ENCODE peak calls at places on chromosomes 7 and 10, in nine cellular contexts. H is HFFc6; X is activated T-cell treated with anti-CD3 and anti-CD28 coated beads, Interleukin-2, amount 50 U/mL, for 4 hours; C is adrenal gland; V is smooth muscle cell of the brain vasculature; B is choroid plexus epithelial cell; P is heart right ventricle; M is thyroid gland; K is HuH-7.5. I is an unnamed sample.

GRCh38 chr7:1693419-1693990 is 23.4 kb downstream of the ELFN1 start:
- DNase-seq in H (no peak), X (no peak), C (peak; percentile 7), V (no peak), B (no peak), P (no peak), M (no peak), K (no peak), I (no peak)

GRCh38 chr10:86263209-86263608 is 103.4 kb downstream of the GRID1 start:
- DNase-seq in H (no peak), X (no peak), C (no peak), V (no peak), B (no peak), P (no peak), M (no peak), K (no peak), I (no peak)

GRCh38 chr10:18020523-18020922 is 68.8 kb downstream of the SLC39A12 start:
- DNase-seq in H (no peak), X (no peak), C (no peak), V (no peak), B (no peak), P (no peak), M (no peak), K (no peak), I (no peak)

GRCh38 chr7:27346531-27347260 is 104.1 kb downstream of the EVX1 start:
- DNase-seq in H (peak; percentile 97), X (no peak), C (peak; percentile 75), V (no peak), B (peak; percentile 39), P (peak; percentile 7), M (peak; percentile 17), K (peak; percentile 49), I (peak; percentile 91)

GRCh38 chr10:14926722-14927416 is 27.0 kb downstream of the DCLRE1C start:
- DNase-seq in H (no peak), X (no peak), C (no peak), V (no peak), B (no peak), P (no peak), M (no peak), K (no peak), I (no peak)

GRCh38 chr10:100670828-100671479 is 74.4 kb upstream of the PAX2 start:
- DNase-seq in H (no peak), X (peak; percentile 49), C (no peak), V (no peak), B (peak; percentile 3), P (no peak), M (no peak), K (peak; percentile 74), I (peak; percentile 35)

GRCh38 chr10:5470062-5470751 is 29.2 kb downstream of the CALML5 start:
- DNase-seq in H (no peak), X (no peak), C (no peak), V (no peak), B (no peak), P (no peak), M (no peak), K (no peak), I (no peak)

GRCh38 chr7:17043012-17043877 is 161.5 kb upstream of the AGR3 start:
- DNase-seq in H (peak; percentile 66), X (no peak), C (no peak), V (no peak), B (peak; percentile 61), P (no peak), M (no peak), K (no peak), I (no peak)

GRCh38 chr10:74189999-74190421 is 39.0 kb downstream of the ADK start:
- DNase-seq in H (peak; percentile 98), X (no peak), C (no peak), V (peak; percentile 45), B (peak; percentile 94), P (no peak), M (peak; percentile 71), K (no peak), I (peak; percentile 79)

GRCh38 chr10:51607436-51607835 is 92.0 kb downstream of the CSTF2T start:
- DNase-seq in H (no peak), X (no peak), C (no peak), V (no peak), B (no peak), P (no peak), M (no peak), K (no peak), I (no peak)

GRCh38 chr7:74173491-74173865 is 678 bp upstream of the EIF4H start:
- DNase-seq in H (no peak), X (no peak), C (no peak), V (no peak), B (no peak), P (no peak), M (no peak), K (no peak), I (no peak)

GRCh38 chr10:102714621-102715455 is at the start of gene SFXN2:
- DNase-seq in H (no peak), X (peak; percentile 44), C (no peak), V (no peak), B (no peak), P (peak; percentile 38), M (peak; percentile 69), K (no peak), I (no peak)

GRCh38 chr7:100677308-100678095 is 4.0 kb downstream of the GNB2 start:
- DNase-seq in H (no peak), X (no peak), C (no peak), V (no peak), B (no peak), P (no peak), M (no peak), K (no peak), I (no peak)

GRCh38 chr10:89392974-89393373 is 551 bp downstream of the IFIT1 start:
- DNase-seq in H (peak; percentile 60), X (no peak), C (peak; percentile 45), V (no peak), B (peak; percentile 97), P (no peak), M (no peak), K (no peak), I (peak; percentile 57)

GRCh38 chr7:26156454-26157365 is 4.7 kb downstream of the NFE2L3 start:
- DNase-seq in H (peak; percentile 85), X (peak; percentile 45), C (no peak), V (peak; percentile 57), B (peak; percentile 97), P (no peak), M (no peak), K (no peak), I (peak; percentile 98)

GRCh38 chr10:22002531-22003110 is 909 bp downstream of the DNAJC1 start:
- DNase-seq in H (peak; percentile 21), X (no peak), C (no peak), V (no peak), B (peak; percentile 77), P (no peak), M (no peak), K (no peak), I (peak; percentile 49)

GRCh38 chr7:1054438-1055083 is 10.2 kb downstream of the GPR146 start:
- DNase-seq in H (no peak), X (no peak), C (no peak), V (no peak), B (peak; percentile 24), P (peak; percentile 40), M (peak; percentile 86), K (no peak), I (no peak)

GRCh38 chr10:69807122-69807521 is 5.4 kb downstream of the COL13A1 start:
- DNase-seq in H (peak; percentile 82), X (no peak), C (no peak), V (no peak), B (peak; percentile 61), P (no peak), M (no peak), K (no peak), I (peak; percentile 83)

GRCh38 chr7:452230-452751 is 67.4 kb downstream of the PDGFA start:
- DNase-seq in H (no peak), X (no peak), C (no peak), V (no peak), B (peak; percentile 79), P (no peak), M (no peak), K (no peak), I (no peak)

GRCh38 chr10:14360951-14361350 is 30.2 kb upstream of the FRMD4A start:
- DNase-seq in H (no peak), X (no peak), C (no peak), V (no peak), B (no peak), P (no peak), M (no peak), K (no peak), I (no peak)

GRCh38 chr7:156903232-156903909 is 10.4 kb upstream of the LMBR1 start:
- DNase-seq in H (no peak), X (peak; percentile 22), C (peak; percentile 82), V (no peak), B (peak; percentile 75), P (peak; percentile 69), M (peak; percentile 60), K (no peak), I (no peak)

GRCh38 chr10:43852644-43853214 is 204.0 kb upstream of the ZNF32 start:
- DNase-seq in H (no peak), X (no peak), C (no peak), V (no peak), B (no peak), P (no peak), M (no peak), K (no peak), I (no peak)

GRCh38 chr7:135855836-135856235 is 107.2 kb upstream of the FAM180A start:
- DNase-seq in H (peak; percentile 53), X (no peak), C (no peak), V (no peak), B (no peak), P (no peak), M (no peak), K (no peak), I (no peak)

GRCh38 chr10:13990918-13991317 is 339.8 kb downstream of the FRMD4A start:
- DNase-seq in H (peak; percentile 52), X (no peak), C (no peak), V (peak; percentile 52), B (peak; percentile 42), P (peak; percentile 31), M (peak; percentile 19), K (no peak), I (no peak)

GRCh38 chr10:129784891-129785290 is 179.2 kb downstream of the EBF3 start:
- DNase-seq in H (no peak), X (no peak), C (no peak), V (no peak), B (no peak), P (no peak), M (no peak), K (no peak), I (no peak)

GRCh38 chr10:129096340-129096984 is 370.6 kb upstream of the MGMT start:
- DNase-seq in H (peak; percentile 1), X (no peak), C (peak; percentile 49), V (peak; percentile 73), B (peak; percentile 93), P (peak; percentile 21), M (no peak), K (no peak), I (no peak)

GRCh38 chr10:110399163-110400094 is 94.7 kb upstream of the SMNDC1 start:
- DNase-seq in H (peak; percentile 97), X (no peak), C (peak; percentile 69), V (peak; percentile 78), B (peak; percentile 99), P (peak; percentile 47), M (no peak), K (no peak), I (peak; percentile 98)

GRCh38 chr7:936131-937054 is 18.1 kb downstream of the ADAP1 start:
- DNase-seq in H (no peak), X (no peak), C (no peak), V (no peak), B (peak; percentile 68), P (no peak), M (no peak), K (no peak), I (peak; percentile 85)

GRCh38 chr10:107914450-107915276 is 750.2 kb upstream of the SORCS1 start:
- DNase-seq in H (no peak), X (no peak), C (no peak), V (no peak), B (no peak), P (no peak), M (no peak), K (peak; percentile 11), I (no peak)

GRCh38 chr7:139798221-139798620 is 20.4 kb upstream of the HIPK2 start:
- DNase-seq in H (no peak), X (no peak), C (no peak), V (no peak), B (no peak), P (no peak), M (no peak), K (no peak), I (no peak)

GRCh38 chr7:30062587-30062986 is 34.4 kb downstream of the PLEKHA8 start:
- DNase-seq in H (peak; percentile 36), X (no peak), C (no peak), V (peak; percentile 26), B (peak; percentile 77), P (no peak), M (no peak), K (peak; percentile 14), I (peak; percentile 59)

I was measured in ACHN.